ENCODE peak calls at places on chromosome 21, in seven cellular contexts. N is stomach, I is vagina, E is GM23338, V is SK-N-SH, C is Panc1, T is prostate gland. B is an unnamed sample.

GRCh38 chr21:16124397-16125130 is 394.8 kb downstream of the USP25 start:
- DNase-seq in T (no peak), N (no peak), E (peak; percentile 15), C (no peak), I (no peak), V (no peak), B (no peak)

GRCh38 chr21:16536661-16537359 is 807.0 kb downstream of the USP25 start:
- DNase-seq in C (no peak), V (no peak), E (no peak), T (no peak), N (no peak), I (no peak), B (no peak)

GRCh38 chr21:37072239-37072987 is 458 bp downstream of the PIGP start:
- DNase-seq in E (peak; percentile 67), I (no peak), N (peak; percentile 58), T (peak; percentile 72), V (no peak), C (no peak), B (peak; percentile 11)

GRCh38 chr21:14403681-14404318 is 20.9 kb upstream of the HSPA13 start:
- DNase-seq in N (no peak), C (no peak), E (peak; percentile 46), T (no peak), I (no peak), V (peak; percentile 24), B (no peak)

GRCh38 chr21:40736145-40736544 is 110.8 kb downstream of the DSCAM start:
- DNase-seq in I (no peak), C (no peak), T (no peak), N (no peak), E (no peak), V (no peak), B (no peak)

GRCh38 chr21:36504067-36505058 is 24.4 kb upstream of the CLDN14 start:
- DNase-seq in I (no peak), E (peak; percentile 65), V (peak; percentile 35), N (no peak), C (peak; percentile 18), T (peak; percentile 44), B (peak; percentile 18)

GRCh38 chr21:19998450-19998849 is 999.8 kb upstream of the NCAM2 start:
- DNase-seq in E (no peak), V (no peak), N (no peak), I (no peak), T (no peak), C (no peak), B (no peak)

GRCh38 chr21:36491191-36491916 is 11.4 kb upstream of the CLDN14 start:
- DNase-seq in E (no peak), I (no peak), V (no peak), C (no peak), T (no peak), N (no peak), B (peak; percentile 38)

GRCh38 chr21:16294128-16294527 is 564.3 kb downstream of the USP25 start:
- DNase-seq in I (no peak), V (no peak), C (no peak), N (no peak), T (no peak), E (no peak), B (no peak)

GRCh38 chr21:22374218-22374969 is 1376.2 kb downstream of the NCAM2 start:
- DNase-seq in T (no peak), E (peak; percentile 40), V (no peak), C (no peak), N (no peak), I (no peak), B (no peak)

GRCh38 chr21:24118738-24119470 is 1488.4 kb downstream of the MRPL39 start:
- DNase-seq in C (no peak), N (no peak), V (no peak), I (no peak), E (no peak), T (no peak), B (no peak)

GRCh38 chr21:36209626-36210171 is 53.1 kb downstream of the DOP1B start:
- DNase-seq in E (peak; percentile 91), I (no peak), C (peak; percentile 58), V (peak; percentile 39), N (peak; percentile 70), T (peak; percentile 69), B (peak; percentile 67)

GRCh38 chr21:31261759-31262158 is 82.3 kb downstream of the TIAM1 start:
- DNase-seq in E (no peak), I (no peak), N (no peak), T (no peak), V (no peak), C (no peak), B (no peak)

GRCh38 chr21:23162213-23162946 is 2164.2 kb downstream of the NCAM2 start:
- DNase-seq in N (no peak), V (no peak), T (no peak), C (peak; percentile 55), E (no peak), I (no peak), B (no peak)

GRCh38 chr21:14918542-14918941 is 146.3 kb downstream of the NRIP1 start:
- DNase-seq in I (no peak), N (no peak), C (no peak), T (no peak), V (no peak), E (no peak), B (no peak)

GRCh38 chr21:16563795-16564194 is 834.0 kb downstream of the USP25 start:
- DNase-seq in T (no peak), I (no peak), V (no peak), C (no peak), N (no peak), E (peak; percentile 84), B (no peak)

GRCh38 chr21:29018540-29018939 is 609 bp downstream of the RWDD2B start:
- DNase-seq in T (no peak), N (no peak), V (peak; percentile 35), E (no peak), I (no peak), C (no peak), B (no peak)

GRCh38 chr21:40019076-40019475 is 151.8 kb downstream of the PCP4 start:
- DNase-seq in E (no peak), V (no peak), T (no peak), C (no peak), I (no peak), N (no peak), B (no peak)

GRCh38 chr21:14259669-14260458 is 43.9 kb downstream of the RBM11 start:
- DNase-seq in C (peak; percentile 47), I (no peak), E (peak; percentile 73), T (no peak), N (no peak), V (peak; percentile 44), B (no peak)

GRCh38 chr21:28579986-28580550 is 412.6 kb downstream of the LTN1 start:
- DNase-seq in C (no peak), T (no peak), V (no peak), I (no peak), N (no peak), E (peak; percentile 21), B (no peak)

GRCh38 chr21:18382141-18382540 is 21.4 kb downstream of the TMPRSS15 start:
- DNase-seq in I (no peak), E (no peak), T (no peak), N (no peak), V (no peak), C (no peak), B (no peak)
- TF ChIP-seq POLR2AphosphoS5 in I (no peak), E (no peak), T (no peak), N (no peak), V (no peak), C (no peak), B (no peak)

DNA sequence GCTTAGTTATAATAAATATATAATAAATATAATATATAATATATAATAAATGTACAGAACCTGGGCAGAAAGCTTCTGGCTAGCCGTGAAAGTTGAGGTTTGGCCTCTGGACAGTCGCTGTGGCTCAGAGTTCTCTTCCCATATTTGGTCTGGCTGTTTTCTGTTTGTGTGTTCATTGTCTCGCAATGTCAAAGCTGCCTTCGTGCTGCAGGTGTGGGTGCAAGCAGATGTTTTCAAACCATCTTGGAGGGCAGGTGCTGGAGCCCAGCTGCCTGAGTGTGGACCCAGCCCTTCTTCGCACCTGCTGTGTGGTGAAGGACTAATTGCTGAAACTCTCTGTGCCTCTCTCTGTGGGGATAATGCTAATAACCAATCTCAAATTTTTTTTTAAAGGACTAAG is 3.6 kb upstream of the CSTB start:
- DNase-seq in N (no peak), C (no peak), T (no peak), V (no peak), E (no peak), I (no peak), B (peak; percentile 50)
- TF ChIP-seq POLR2AphosphoS5 in N (no peak), C (no peak), T (no peak), V (no peak), E (no peak), I (no peak), B (no peak)

DNA sequence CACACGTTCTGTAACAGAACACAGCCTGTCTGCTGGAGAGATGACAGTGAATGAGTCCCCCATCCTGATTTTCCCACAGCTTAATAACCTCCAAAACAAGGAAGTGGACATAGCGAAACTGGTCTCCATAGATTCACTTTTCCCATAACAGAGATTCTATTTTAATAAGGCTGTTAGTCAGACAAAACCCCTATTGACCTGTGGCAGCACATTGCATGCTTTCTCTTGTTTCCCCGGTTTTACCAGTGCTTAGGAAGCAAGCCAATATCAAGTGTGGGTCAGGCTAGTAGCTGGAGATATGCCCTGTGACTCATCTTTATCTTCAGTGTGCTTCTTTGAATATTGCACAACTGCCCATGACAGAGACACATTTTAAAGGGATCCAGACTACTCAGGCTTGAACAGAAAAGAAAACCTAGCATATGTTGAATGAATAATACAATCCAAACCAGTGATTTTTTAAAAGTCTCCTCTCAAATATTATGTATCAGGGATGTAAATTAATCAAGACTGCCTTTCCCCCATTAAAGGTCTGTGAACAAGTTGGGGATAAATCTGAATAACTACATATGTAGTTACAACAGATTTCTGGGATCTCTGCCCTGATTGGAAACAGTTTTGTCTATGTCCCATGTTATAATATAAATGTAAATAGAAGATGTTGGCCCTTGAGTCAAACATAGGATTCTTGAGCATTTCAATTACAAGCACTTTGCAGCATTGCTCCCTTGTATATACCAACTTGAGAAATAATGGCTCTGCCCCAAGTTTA is 11.9 kb upstream of the CLDN8 start:
- DNase-seq in N (no peak), C (no peak), T (peak; percentile 93), E (no peak), V (no peak), I (no peak), B (no peak)
- TF ChIP-seq POLR2AphosphoS5 in N (no peak), C (no peak), T (peak; percentile 96), E (no peak), V (no peak), I (peak; percentile 88), B (no peak)

GRCh38 chr21:33069645-33069993 is 322 bp upstream of the OLIG1 start:
- DNase-seq in E (no peak), I (no peak), V (no peak), T (no peak), C (no peak), N (no peak), B (no peak)

GRCh38 chr21:33070921-33071877 is 1.3 kb downstream of the OLIG1 start:
- DNase-seq in T (no peak), C (no peak), E (peak; percentile 69), N (no peak), I (no peak), V (peak; percentile 22), B (no peak)

GRCh38 chr21:33069243-33069642 is 698 bp upstream of the OLIG1 start:
- DNase-seq in V (no peak), N (no peak), E (no peak), T (no peak), C (no peak), I (no peak), B (no peak)

GRCh38 chr21:33071878-33072306 is 2.0 kb downstream of the OLIG1 start:
- DNase-seq in N (no peak), I (peak; percentile 52), V (no peak), T (no peak), C (no peak), E (peak; percentile 60), B (no peak)

GRCh38 chr21:33069994-33070811 is at the start of gene OLIG1:
- DNase-seq in N (peak; percentile 35), E (peak; percentile 90), V (peak; percentile 48), C (no peak), I (no peak), T (peak; percentile 31), B (no peak)
- TF ChIP-seq POLR2AphosphoS5 in N (no peak), E (no peak), V (no peak), C (no peak), I (no peak), T (no peak), B (no peak)